ENCODE peak calls at places on chromosomes 12 and 14, in four cellular contexts. One of them, this sample, is unnamed.

GRCh38 chr12:4145990-4146859 is 127.3 kb upstream of the CCND2 start:
- DNase-seq in transverse colon: no peak
- DNase-seq in ovary: no peak
- DNase-seq in A549: no peak
- DNase-seq in this sample: no peak

GRCh38 chr14:89927466-89927865 is 27.1 kb downstream of the EFCAB11 start:
- DNase-seq in A549: no peak
- DNase-seq in ovary: no peak
- DNase-seq in transverse colon: no peak
- DNase-seq in this sample: no peak

GRCh38 chr14:37034410-37035285 is 137.8 kb downstream of the SLC25A21 start:
- DNase-seq in A549: no peak
- DNase-seq in transverse colon: no peak
- DNase-seq in ovary: no peak
- DNase-seq in this sample: no peak

GRCh38 chr12:52605542-52605941 is 4.3 kb upstream of the KRT72 start:
- DNase-seq in transverse colon: no peak
- DNase-seq in ovary: no peak
- DNase-seq in A549: no peak
- DNase-seq in this sample: no peak

GRCh38 chr12:70186436-70186835 is 56.8 kb upstream of the CNOT2 start:
- DNase-seq in ovary: no peak
- DNase-seq in transverse colon: no peak
- DNase-seq in A549: no peak
- DNase-seq in this sample: no peak

GRCh38 chr12:14239350-14239934 is 126.0 kb upstream of the ATF7IP start:
- DNase-seq in A549: peak; percentile 47
- DNase-seq in ovary: no peak
- DNase-seq in transverse colon: no peak
- DNase-seq in this sample: no peak

GRCh38 chr12:111121840-111122239 is 201.5 kb upstream of the MYL2 start:
- DNase-seq in transverse colon: no peak
- DNase-seq in ovary: no peak
- DNase-seq in A549: no peak
- DNase-seq in this sample: no peak

GRCh38 chr12:108134744-108135143 is 5.7 kb downstream of the WSCD2 start:
- DNase-seq in A549: no peak
- DNase-seq in ovary: no peak
- DNase-seq in transverse colon: no peak
- DNase-seq in this sample: no peak

GRCh38 chr12:108805136-108805535 is 52.2 kb downstream of the SSH1 start:
- DNase-seq in ovary: no peak
- DNase-seq in A549: no peak
- DNase-seq in transverse colon: no peak
- DNase-seq in this sample: no peak

GRCh38 chr12:51714666-51715065 is 123.6 kb downstream of the SCN8A start:
- DNase-seq in transverse colon: no peak
- DNase-seq in A549: no peak
- DNase-seq in ovary: no peak
- DNase-seq in this sample: no peak

GRCh38 chr12:103632554-103633216 is 45.6 kb downstream of the STAB2 start:
- DNase-seq in ovary: no peak
- DNase-seq in A549: peak; percentile 62
- DNase-seq in transverse colon: peak; percentile 72
- DNase-seq in this sample: no peak

GRCh38 chr12:6386522-6386921 is 2.6 kb downstream of the LTBR start:
- DNase-seq in transverse colon: no peak
- DNase-seq in A549: no peak
- DNase-seq in ovary: no peak
- DNase-seq in this sample: no peak

GRCh38 chr12:30622509-30622908 is 73.2 kb downstream of the IPO8 start:
- DNase-seq in ovary: no peak
- DNase-seq in transverse colon: no peak
- DNase-seq in A549: peak; percentile 13
- DNase-seq in this sample: no peak

GRCh38 chr14:58287607-58288042 is 10.7 kb upstream of the ARID4A start:
- DNase-seq in A549: no peak
- DNase-seq in transverse colon: no peak
- DNase-seq in ovary: no peak
- DNase-seq in this sample: no peak

GRCh38 chr12:46386360-46386867 is 13.8 kb upstream of the SLC38A2 start:
- DNase-seq in transverse colon: no peak
- DNase-seq in ovary: no peak
- DNase-seq in A549: peak; percentile 86
- DNase-seq in this sample: no peak

GRCh38 chr14:76101384-76101783 is 50.3 kb upstream of the GPATCH2L start:
- DNase-seq in transverse colon: no peak
- DNase-seq in ovary: no peak
- DNase-seq in A549: no peak
- DNase-seq in this sample: peak; percentile 72
- TF ChIP-seq POLR2A in transverse colon: no peak
- TF ChIP-seq POLR2A in ovary: no peak
- TF ChIP-seq POLR2A in A549: no peak
- TF ChIP-seq POLR2A in this sample: no peak

GRCh38 chr12:122851820-122852219 is 16.6 kb downstream of the HIP1R start:
- DNase-seq in A549: no peak
- DNase-seq in transverse colon: no peak
- DNase-seq in ovary: no peak
- DNase-seq in this sample: peak; percentile 66
- H3K4me1 ChIP-seq in A549: no peaks in the 10 kb centered on the region
- H3K4me1 ChIP-seq in transverse colon: no peaks in the 10 kb centered on the region
- H3K4me1 ChIP-seq in ovary: no peaks in the 10 kb centered on the region
- H3K4me1 ChIP-seq in this sample: peaks cover 11% of the 10 kb centered on the region

GRCh38 chr12:49188916-49189367 is at the start of gene TUBA1A:
- DNase-seq in A549: peak; percentile 99
- DNase-seq in ovary: peak; percentile 91
- DNase-seq in transverse colon: peak; percentile 89
- DNase-seq in this sample: peak; percentile 99

GRCh38 chr12:49188205-49188915 is 520 bp downstream of the TUBA1A start:
- DNase-seq in ovary: peak; percentile 88
- DNase-seq in A549: peak; percentile 83
- DNase-seq in transverse colon: peak; percentile 83
- DNase-seq in this sample: peak; percentile 92

GRCh38 chr12:49189731-49190314 is 943 bp upstream of the TUBA1A start:
- DNase-seq in transverse colon: no peak
- DNase-seq in A549: no peak
- DNase-seq in ovary: no peak
- DNase-seq in this sample: no peak

GRCh38 chr12:49187184-49187583 is 1.7 kb downstream of the TUBA1A start:
- DNase-seq in ovary: peak; percentile 58
- DNase-seq in A549: peak; percentile 20
- DNase-seq in transverse colon: no peak
- DNase-seq in this sample: peak; percentile 81

GRCh38 chr12:49190317-49190716 is 1.4 kb upstream of the TUBA1A start:
- DNase-seq in ovary: no peak
- DNase-seq in transverse colon: no peak
- DNase-seq in A549: no peak
- DNase-seq in this sample: no peak
- TF ChIP-seq EP300 in ovary: no peak
- TF ChIP-seq EP300 in transverse colon: no peak
- TF ChIP-seq EP300 in A549: no peak
- TF ChIP-seq EP300 in this sample: no peak

DNA sequence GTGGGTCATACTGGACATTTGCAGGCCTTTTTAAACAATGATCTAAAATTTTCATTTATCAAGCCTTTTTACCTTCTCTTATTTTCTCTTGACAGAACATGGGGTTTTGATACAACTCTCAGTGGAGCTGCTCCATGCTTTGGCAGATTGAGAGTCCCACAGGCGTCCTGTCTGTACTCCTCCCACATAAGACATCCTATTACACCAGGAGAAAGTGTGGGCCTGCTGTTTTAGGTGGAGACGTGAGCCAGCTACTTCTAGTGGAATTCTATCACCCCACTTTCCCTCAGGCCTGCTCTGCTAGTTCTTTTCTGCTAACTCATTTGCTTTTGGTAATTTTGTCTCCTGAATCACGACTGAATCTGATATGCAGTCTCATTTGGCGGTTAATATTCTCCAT is 33.5 kb upstream of the NRXN3 start:
- DNase-seq in transverse colon: no peak
- DNase-seq in A549: no peak
- DNase-seq in ovary: no peak
- DNase-seq in this sample: no peak
- TF ChIP-seq POLR2A in transverse colon: no peak
- TF ChIP-seq POLR2A in A549: no peak
- TF ChIP-seq POLR2A in ovary: no peak
- TF ChIP-seq POLR2A in this sample: no peak

This sample was measured in sigmoid colon.